ENCODE peak calls at places on chromosomes 5 and 9, in four cellular contexts. Q is GM20000, S is A549, R is coronary artery. H is an unnamed sample.

GRCh38 chr9:14277761-14278160 is 36.2 kb downstream of the NFIB start:
- DNase-seq in Q (no peak), S (no peak), R (no peak), H (no peak)

GRCh38 chr5:132012385-132013005 is 1.0 kb upstream of the ACSL6 start:
- DNase-seq in Q (peak; percentile 41), S (no peak), R (peak; percentile 50), H (peak; percentile 81)

GRCh38 chr5:7850533-7851239 is at the start of gene CFAP90:
- DNase-seq in Q (peak; percentile 38), S (no peak), R (no peak), H (peak; percentile 83)

GRCh38 chr5:51829226-51829625 is 446.0 kb downstream of the ISL1 start:
- DNase-seq in Q (no peak), S (no peak), R (no peak), H (no peak)

GRCh38 chr9:18208166-18209059 is 265.5 kb upstream of the ADAMTSL1 start:
- DNase-seq in Q (no peak), S (peak; percentile 8), R (no peak), H (no peak)

GRCh38 chr9:28598396-28598795 is 1025.1 kb upstream of the C9orf72 start:
- DNase-seq in Q (no peak), S (no peak), R (no peak), H (no peak)

GRCh38 chr9:131516274-131516565 is 13.5 kb downstream of the POMT1 start:
- DNase-seq in Q (no peak), S (no peak), R (no peak), H (no peak)

GRCh38 chr5:133611357-133612020 is 852 bp downstream of the FSTL4 start:
- DNase-seq in Q (peak; percentile 46), S (peak; percentile 15), R (no peak), H (no peak)

GRCh38 chr5:132067451-132067850 is 6.1 kb upstream of the CSF2 start:
- DNase-seq in Q (no peak), S (no peak), R (no peak), H (no peak)

GRCh38 chr9:93992830-93993229 is 37.7 kb upstream of the BARX1 start:
- DNase-seq in Q (no peak), S (no peak), R (no peak), H (no peak)

GRCh38 chr9:89042984-89043383 is 51.7 kb downstream of the S1PR3 start:
- DNase-seq in Q (no peak), S (no peak), R (no peak), H (no peak)

GRCh38 chr9:5825223-5825622 is 7.7 kb downstream of the ERMP1 start:
- DNase-seq in Q (no peak), S (no peak), R (no peak), H (no peak)

GRCh38 chr9:5820425-5820824 is 12.5 kb downstream of the ERMP1 start:
- DNase-seq in Q (no peak), S (no peak), R (no peak), H (no peak)

GRCh38 chr9:5825896-5826622 is 6.9 kb downstream of the ERMP1 start:
- DNase-seq in Q (no peak), S (no peak), R (no peak), H (no peak)
- TF ChIP-seq CTCF in Q (no peak), S (no peak), R (no peak), H (no peak)

GRCh38 chr5:33806736-33807442 is 84.9 kb downstream of the ADAMTS12 start:
- DNase-seq in Q (no peak), S (no peak), R (no peak), H (no peak)
- TF ChIP-seq CTCF in Q (no peak), S (no peak), R (no peak), H (no peak)

DNA sequence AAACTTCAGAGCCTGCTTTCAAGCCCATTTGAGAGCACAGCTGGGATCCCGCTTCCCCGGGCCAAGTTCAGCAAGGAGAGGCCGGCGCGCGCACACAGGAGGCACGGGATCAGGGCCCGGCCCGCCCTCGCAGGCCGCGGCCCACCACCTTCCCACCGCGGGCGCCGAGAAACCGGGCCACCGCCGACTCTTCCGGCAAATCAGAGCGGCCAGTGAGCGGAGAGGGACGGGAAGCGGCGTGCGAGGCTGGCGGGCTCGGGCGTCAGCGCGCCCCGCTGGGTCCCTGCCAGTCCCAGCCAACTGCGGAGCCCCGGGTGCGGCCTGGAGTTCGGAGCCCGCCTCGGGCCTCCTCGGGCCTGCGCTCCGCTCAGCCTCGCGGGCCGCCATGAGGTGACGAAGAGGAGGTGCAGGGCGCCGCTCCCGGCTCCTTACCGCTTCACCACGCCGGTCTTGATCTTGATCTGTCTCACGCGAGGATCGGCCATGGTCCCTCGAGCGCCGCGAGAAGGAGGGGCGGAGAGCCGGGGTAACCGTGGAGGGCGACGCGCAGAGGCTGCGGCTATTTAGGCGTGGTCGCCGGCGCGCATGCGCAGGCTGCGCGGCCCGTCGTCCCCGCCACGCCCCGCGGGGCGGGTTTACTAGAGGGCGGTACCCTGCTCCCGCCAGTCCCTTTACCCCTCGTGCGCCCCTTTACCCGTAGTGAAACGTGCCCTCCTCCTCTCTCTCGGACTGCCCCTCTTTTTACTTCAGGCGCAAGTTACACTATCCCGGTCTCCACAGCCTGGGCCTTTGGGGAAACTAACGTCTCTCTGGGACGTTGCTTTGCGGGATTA is at the start of gene TBCA:
- DNase-seq in Q (peak; percentile 92), S (peak; percentile 55), R (peak; percentile 91), H (peak; percentile 90)
- TF ChIP-seq CTCF in Q (no peak), S (no peak), R (no peak), H (peak; percentile 66)

DNA sequence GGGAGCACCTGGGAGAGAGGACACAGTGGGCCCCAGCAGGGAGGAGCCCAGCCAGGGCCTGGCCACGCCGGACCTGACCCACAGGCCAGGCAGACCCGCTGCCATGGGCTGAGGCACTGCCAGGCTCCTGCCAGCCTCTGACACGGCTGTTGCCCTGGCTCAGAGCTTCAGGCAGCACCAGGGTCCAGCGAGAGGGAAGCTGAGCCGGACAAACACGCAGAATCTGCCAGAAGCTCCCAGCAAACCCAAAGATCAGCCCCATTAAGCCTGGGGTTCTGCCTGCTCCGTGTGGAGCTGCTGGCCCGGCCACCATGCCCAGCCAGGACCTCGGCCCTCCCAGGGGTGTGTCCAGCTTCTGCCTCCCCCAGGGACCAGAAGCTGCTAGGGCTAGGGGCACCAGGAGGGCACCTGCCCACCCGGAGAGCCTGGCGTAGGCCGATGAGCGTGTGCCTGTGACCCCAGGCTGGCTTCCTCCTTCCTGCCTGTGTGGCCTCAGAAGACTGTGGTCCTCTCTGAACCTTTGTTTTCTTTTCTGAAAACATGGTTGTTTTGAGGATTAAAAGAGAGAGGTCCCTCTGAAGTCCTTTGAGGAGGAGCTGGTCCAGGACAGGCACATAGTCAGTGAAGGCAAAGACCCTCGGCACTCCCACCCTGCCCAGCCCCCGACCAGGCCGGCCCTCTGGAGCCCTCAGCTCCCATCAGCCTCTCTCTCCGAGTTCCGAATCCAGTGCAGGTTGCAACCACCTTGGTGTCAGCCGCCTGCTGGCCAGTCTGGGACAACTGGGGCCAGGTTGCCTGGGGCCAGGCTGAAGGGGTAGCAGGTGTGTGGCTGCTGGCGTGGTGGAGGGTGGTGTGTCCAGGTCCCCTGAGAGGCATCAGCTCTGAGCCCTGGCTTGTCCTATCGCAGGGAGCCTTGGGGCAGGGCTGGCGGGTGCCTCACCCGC is 39.6 kb downstream of the KCNT1 start:
- DNase-seq in Q (no peak), S (no peak), R (no peak), H (no peak)
- TF ChIP-seq CTCF in Q (no peak), S (no peak), R (no peak), H (no peak)

DNA sequence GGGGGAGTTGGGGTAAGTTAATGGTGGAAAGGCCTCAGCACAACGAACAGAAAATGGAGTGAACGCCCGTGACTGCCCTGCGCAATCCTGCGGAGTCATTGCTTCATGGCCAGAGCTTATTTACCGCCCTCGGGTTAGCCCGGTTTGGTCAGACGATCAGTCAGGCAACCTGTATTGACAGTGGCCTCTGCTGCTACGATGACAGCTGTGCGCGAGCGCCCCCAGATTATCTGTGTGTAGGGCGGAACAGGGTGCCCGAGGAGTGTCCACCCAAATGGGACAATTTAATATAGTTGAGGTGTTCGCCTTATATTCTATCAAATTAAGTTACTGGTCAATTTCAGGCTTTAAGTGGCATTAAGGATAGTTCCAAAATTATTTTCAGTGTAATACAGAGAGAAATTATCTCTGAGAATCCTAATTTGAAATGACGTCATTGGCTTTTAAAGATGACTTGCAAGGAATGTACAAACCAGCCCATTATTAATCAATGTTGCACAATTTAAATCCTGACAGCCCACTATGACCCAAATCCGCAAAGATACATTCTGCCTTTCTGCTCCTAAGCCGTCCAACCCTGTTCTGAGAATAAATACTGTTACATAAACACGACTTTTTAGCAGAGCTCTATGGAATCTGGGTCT is 879 bp upstream of the UBQLN1 start:
- DNase-seq in Q (peak; percentile 82), S (peak; percentile 73), R (peak; percentile 88), H (peak; percentile 70)
- TF ChIP-seq CTCF in Q (peak; percentile 42), S (peak; percentile 42), R (no peak), H (no peak)

GRCh38 chr5:9774472-9775079 is 144.4 kb upstream of the TAS2R1 start:
- DNase-seq in Q (no peak), S (no peak), R (no peak), H (no peak)
- TF ChIP-seq CTCF in Q (no peak), S (no peak), R (no peak), H (no peak)

GRCh38 chr9:109064963-109065701 is 51.8 kb upstream of the CTNNAL1 start:
- DNase-seq in Q (no peak), S (peak; percentile 21), R (no peak), H (no peak)

GRCh38 chr9:109068764-109069163 is 51.0 kb downstream of the TMEM245 start:
- DNase-seq in Q (no peak), S (no peak), R (no peak), H (no peak)

GRCh38 chr9:109060235-109060634 is 46.9 kb upstream of the CTNNAL1 start:
- DNase-seq in Q (no peak), S (no peak), R (no peak), H (no peak)

GRCh38 chr9:109062543-109062942 is 49.2 kb upstream of the CTNNAL1 start:
- DNase-seq in Q (no peak), S (no peak), R (no peak), H (no peak)

GRCh38 chr9:109063765-109064164 is 50.5 kb upstream of the CTNNAL1 start:
- DNase-seq in Q (no peak), S (no peak), R (no peak), H (no peak)
- TF ChIP-seq CTCF in Q (no peak), S (no peak), R (no peak), H (peak; percentile 17)

GRCh38 chr5:21654-22233 is 70.2 kb upstream of the PLEKHG4B start:
- DNase-seq in Q (no peak), S (peak; percentile 36), R (no peak), H (no peak)
- TF ChIP-seq CTCF in Q (no peak), S (peak; percentile 38), R (no peak), H (peak; percentile 62)

GRCh38 chr9:4844439-4844838 is 51.7 kb downstream of the RCL1 start:
- DNase-seq in Q (no peak), S (no peak), R (no peak), H (no peak)

GRCh38 chr9:4852419-4852818 is 59.7 kb downstream of the RCL1 start:
- DNase-seq in Q (no peak), S (no peak), R (no peak), H (no peak)

GRCh38 chr9:4854191-4854590 is 61.4 kb downstream of the RCL1 start:
- DNase-seq in Q (no peak), S (no peak), R (no peak), H (no peak)

GRCh38 chr9:4850611-4851010 is 57.9 kb downstream of the RCL1 start:
- DNase-seq in Q (no peak), S (no peak), R (no peak), H (no peak)

DNA sequence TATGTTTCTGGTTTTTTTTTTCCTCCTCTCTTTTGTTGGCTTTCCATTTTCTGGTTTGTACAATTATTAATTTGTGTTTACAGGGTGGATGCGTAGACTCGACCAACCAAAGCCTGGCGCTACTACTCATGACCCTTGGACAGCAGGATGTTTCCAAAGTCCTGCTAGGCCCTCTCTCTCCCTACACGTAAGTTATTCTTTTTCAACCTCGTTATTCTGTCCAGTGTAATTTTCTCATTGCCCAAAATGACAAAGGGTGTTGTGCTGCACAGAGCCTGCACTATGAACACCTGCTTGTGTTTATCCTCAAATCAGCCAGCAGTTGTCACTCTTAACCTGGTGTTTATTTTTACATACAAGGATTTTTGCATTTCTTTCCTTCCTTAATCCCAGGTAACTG is 56.6 kb downstream of the RCL1 start:
- DNase-seq in Q (no peak), S (no peak), R (no peak), H (no peak)
- TF ChIP-seq CTCF in Q (no peak), S (peak; percentile 25), R (no peak), H (no peak)